ENCODE peak calls at places on chromosomes 5 and 9, in nine cellular contexts. S is body of pancreas, P is suprapubic skin, Y is upper lobe of left lung, R is spleen, D is lower leg skin, Q is A549, N is Peyer's patch, I is transverse colon. X is an unnamed sample.
A peak's percentile ranks its signal among the peaks of the same experiment; 100 is the strongest.

GRCh38 chr5:129406440-129406839 is 53.7 kb upstream of the ADAMTS19 start:
- DNase-seq in Q (no peak), I (no peak), S (no peak), R (no peak), P (no peak), N (no peak), Y (no peak), D (no peak), X (no peak)

GRCh38 chr9:114719290-114719689 is 37.3 kb upstream of the TEX48 start:
- DNase-seq in R (no peak), I (no peak), S (no peak), P (no peak), Y (no peak), D (peak; percentile 50), N (no peak), Q (no peak), X (no peak)

GRCh38 chr5:95864944-95865504 is 42.5 kb upstream of the GLRX start:
- DNase-seq in P (no peak), R (no peak), D (peak; percentile 53), I (peak; percentile 53), N (no peak), Y (no peak), Q (no peak), S (no peak), X (no peak)

GRCh38 chr9:125233678-125234077 is 7.5 kb downstream of the HSPA5 start:
- DNase-seq in N (no peak), D (no peak), R (no peak), Y (no peak), I (no peak), Q (peak; percentile 40), S (no peak), P (no peak), X (no peak)

GRCh38 chr9:5612187-5612535 is 16.7 kb upstream of the RIC1 start:
- DNase-seq in P (no peak), R (no peak), Q (no peak), D (no peak), N (no peak), S (no peak), I (no peak), Y (no peak), X (no peak)

GRCh38 chr9:2622361-2623045 is 916 bp downstream of the VLDLR start:
- DNase-seq in Q (peak; percentile 12), Y (peak; percentile 89), N (no peak), P (no peak), R (peak; percentile 80), D (peak; percentile 84), S (peak; percentile 43), I (peak; percentile 11), X (peak; percentile 25)

GRCh38 chr5:14730881-14731280 is 66.4 kb downstream of the OTULIN start:
- DNase-seq in D (no peak), P (no peak), Y (peak; percentile 68), S (no peak), Q (no peak), I (no peak), N (no peak), R (no peak), X (no peak)

GRCh38 chr9:105554042-105554441 is 3.9 kb upstream of the FKTN start:
- DNase-seq in Y (no peak), D (no peak), P (no peak), I (no peak), S (peak; percentile 25), R (peak; percentile 33), Q (no peak), N (no peak), X (no peak)

GRCh38 chr5:852431-853401 is 1.9 kb upstream of the ZDHHC11 start:
- DNase-seq in D (no peak), R (peak; percentile 41), S (peak; percentile 7), Y (no peak), N (no peak), I (no peak), Q (no peak), P (peak; percentile 55), X (no peak)

GRCh38 chr5:80745490-80745889 is 90.7 kb upstream of the DHFR start:
- DNase-seq in R (no peak), Q (no peak), I (no peak), N (no peak), P (no peak), D (no peak), Y (no peak), S (no peak), X (no peak)

GRCh38 chr5:143065185-143065584 is 295.0 kb downstream of the ARHGAP26 start:
- DNase-seq in P (peak; percentile 74), S (no peak), I (no peak), Q (no peak), N (no peak), R (no peak), Y (no peak), D (no peak), X (no peak)

GRCh38 chr5:57804007-57804444 is 321.4 kb upstream of the ACTBL2 start:
- DNase-seq in I (no peak), Q (no peak), S (no peak), R (no peak), Y (no peak), N (no peak), D (no peak), P (no peak), X (no peak)

GRCh38 chr9:81724242-81724889 is 35.0 kb upstream of the TLE1 start:
- DNase-seq in N (no peak), Y (no peak), I (no peak), Q (no peak), R (no peak), D (no peak), P (no peak), S (no peak), X (no peak)

GRCh38 chr5:134738133-134738962 is at the start of gene CAMLG:
- DNase-seq in R (peak; percentile 100), Q (peak; percentile 84), S (peak; percentile 97), P (peak; percentile 98), I (peak; percentile 99), D (peak; percentile 99), N (peak; percentile 98), Y (peak; percentile 99), X (peak; percentile 90)
- TF ChIP-seq POLR2A in R (peak; percentile 91), Q (peak; percentile 75), S (peak; percentile 90), P (no peak), I (peak; percentile 95), D (no peak), N (peak; percentile 89), Y (peak; percentile 72), X (peak; percentile 81)

DNA sequence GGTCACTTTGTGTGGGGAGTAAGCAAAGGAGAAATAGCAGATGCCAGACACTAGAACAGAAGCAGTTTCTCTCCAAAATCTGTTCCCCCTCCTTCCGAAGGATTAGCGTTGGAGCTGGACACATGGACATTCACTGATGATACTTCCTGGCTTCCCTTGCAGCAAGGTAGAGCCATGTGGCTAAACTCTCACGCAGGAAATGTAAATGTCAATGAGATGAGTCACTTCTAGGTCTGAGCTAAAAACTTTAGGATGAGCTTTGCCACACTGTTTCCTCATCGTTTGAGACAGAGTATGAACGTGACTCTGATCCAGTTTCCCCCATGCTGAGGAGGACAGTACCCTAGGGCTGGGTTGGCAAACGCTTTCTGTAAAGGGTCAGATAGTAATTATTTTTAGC is 5.1 kb downstream of the BHMT2 start:
- DNase-seq in Q (no peak), S (no peak), D (no peak), I (no peak), P (no peak), R (no peak), N (no peak), Y (no peak), X (no peak)
- TF ChIP-seq POLR2A in Q (no peak), S (no peak), D (no peak), I (no peak), P (no peak), R (no peak), N (no peak), Y (no peak), X (no peak)

DNA sequence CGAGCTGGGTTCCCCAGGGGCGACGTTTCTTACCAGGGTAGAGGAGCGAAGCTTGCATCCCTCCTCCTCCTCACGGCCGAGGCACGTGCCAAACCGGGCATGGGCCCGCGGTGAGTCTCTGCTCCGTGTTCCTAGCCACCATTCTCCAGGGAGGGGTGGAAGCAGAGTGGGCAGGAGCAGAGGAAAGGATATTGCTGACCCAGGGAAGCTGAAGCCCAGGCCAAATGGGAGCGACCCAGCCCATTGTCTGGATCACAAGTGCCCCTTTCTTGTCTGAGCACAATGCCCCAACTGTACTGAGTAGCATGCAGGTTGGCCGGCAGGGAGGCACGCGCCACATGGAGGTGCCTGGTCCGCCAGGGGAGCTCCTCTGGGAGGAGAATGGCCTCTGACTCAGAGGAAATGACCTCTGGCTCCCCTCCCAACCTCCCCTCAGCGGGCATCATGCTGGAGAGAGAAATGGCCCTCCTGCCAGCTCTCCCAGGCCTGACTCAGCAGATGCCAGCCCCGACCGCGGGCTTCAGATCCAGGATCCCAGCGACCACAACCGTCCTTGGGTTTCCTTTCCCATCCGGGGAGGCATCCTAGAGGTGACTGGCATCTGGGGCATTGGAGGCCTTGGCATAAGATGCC is 1.1 kb downstream of the PRR7 start:
- DNase-seq in S (peak; percentile 92), P (peak; percentile 76), N (no peak), Q (peak; percentile 88), D (no peak), R (peak; percentile 87), I (no peak), Y (peak; percentile 81), X (no peak)
- TF ChIP-seq POLR2A in S (peak; percentile 31), P (no peak), N (no peak), Q (peak; percentile 64), D (no peak), R (no peak), I (no peak), Y (no peak), X (no peak)

DNA sequence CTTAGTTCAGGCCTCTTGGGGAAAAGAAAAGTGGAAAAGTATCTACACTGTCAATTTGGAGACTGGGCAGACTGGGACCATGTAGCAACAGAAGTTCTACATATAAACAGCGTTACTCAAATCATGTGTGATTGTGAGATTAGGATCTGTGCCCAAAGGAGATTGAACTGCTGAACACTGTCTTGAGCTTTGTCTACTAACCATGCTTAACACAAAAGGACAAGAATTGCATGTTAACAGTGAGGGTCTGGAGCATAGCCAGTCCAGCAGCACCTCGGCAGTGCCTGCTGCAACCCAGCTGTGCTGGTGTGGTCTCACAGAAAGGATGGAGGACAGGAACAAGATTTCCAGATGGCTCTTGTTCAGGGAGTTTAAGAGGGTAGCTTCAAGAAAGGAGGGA is 5.7 kb downstream of the PAM start:
- DNase-seq in N (no peak), I (no peak), S (no peak), D (no peak), P (peak; percentile 46), R (no peak), Q (no peak), Y (no peak), X (no peak)
- TF ChIP-seq POLR2A in N (no peak), I (no peak), S (no peak), D (no peak), P (no peak), R (no peak), Q (no peak), Y (no peak), X (no peak)